ENCODE peak calls at places on chromosomes 3 and 15, in nine cellular contexts. R is psoas muscle; Y is kidney; C is colonic mucosa; E is Panc1; K is mammary epithelial cell; W is CD8-positive, alpha-beta memory T cell; P is effector memory CD4-positive, alpha-beta T cell; J is Peyer's patch. I is an unnamed sample. For H3K4me1 and H3K36me3, the result is how much of the 10 kb centered on the place peaks cover.

GRCh38 chr3:52227766-52228165 is 2.3 kb upstream of the TLR9 start:
- DNase-seq in R (no peak), Y (no peak), C (no peak), E (no peak), K (no peak), W (no peak), P (no peak), J (no peak), I (no peak)

GRCh38 chr3:172256101-172256687 is 192.1 kb downstream of the GHSR start:
- DNase-seq in R (peak), Y (no peak), C (no peak), E (no peak), K (no peak), W (no peak), P (no peak), J (no peak), I (peak)

GRCh38 chr15:62469478-62469873 is 304.4 kb upstream of the C2CD4B start:
- DNase-seq in R (no peak), Y (no peak), C (no peak), E (no peak), K (no peak), W (no peak), P (no peak), J (no peak), I (peak)

GRCh38 chr3:27290760-27291159 is 78.4 kb downstream of the NEK10 start:
- DNase-seq in R (no peak), Y (no peak), C (no peak), E (no peak), K (no peak), W (no peak), P (no peak), J (no peak), I (no peak)

GRCh38 chr3:105414841-105415240 is 48.1 kb downstream of the ALCAM start:
- DNase-seq in R (no peak), Y (no peak), C (no peak), E (no peak), K (no peak), W (no peak), P (no peak), J (no peak), I (no peak)

GRCh38 chr15:69983696-69984265 is 113.9 kb downstream of the TLE3 start:
- DNase-seq in R (no peak), Y (no peak), C (no peak), E (no peak), K (peak), W (no peak), P (no peak), J (no peak), I (no peak)

GRCh38 chr3:133531981-133532380 is 41.5 kb upstream of the CDV3 start:
- DNase-seq in R (no peak), Y (no peak), C (no peak), E (no peak), K (no peak), W (no peak), P (no peak), J (no peak), I (no peak)

GRCh38 chr3:107416138-107416537 is 38.9 kb downstream of the CCDC54 start:
- DNase-seq in R (no peak), Y (no peak), C (no peak), E (no peak), K (peak), W (no peak), P (no peak), J (no peak), I (no peak)

GRCh38 chr3:24185738-24186384 is 240.8 kb downstream of the NR1D2 start:
- DNase-seq in R (peak), Y (no peak), C (peak), E (peak), K (peak), W (no peak), P (no peak), J (no peak), I (no peak)

GRCh38 chr3:194040501-194041273 is 95.3 kb upstream of the HES1 start:
- DNase-seq in R (no peak), Y (no peak), C (no peak), E (no peak), K (no peak), W (no peak), P (no peak), J (no peak), I (no peak)

GRCh38 chr3:13839253-13839652 is 40.6 kb downstream of the WNT7A start:
- DNase-seq in R (no peak), Y (no peak), C (no peak), E (no peak), K (no peak), W (no peak), P (no peak), J (no peak), I (no peak)

GRCh38 chr3:78344918-78345317 is 1305.0 kb downstream of the ROBO2 start:
- DNase-seq in R (no peak), Y (no peak), C (no peak), E (no peak), K (no peak), W (no peak), P (no peak), J (no peak), I (no peak)

GRCh38 chr15:23628612-23629233 is 18.9 kb downstream of the MAGEL2 start:
- DNase-seq in R (no peak), Y (no peak), C (no peak), E (no peak), K (no peak), W (no peak), P (no peak), J (no peak), I (no peak)

GRCh38 chr15:45225506-45226273 is 26.3 kb upstream of the SLC28A2 start:
- DNase-seq in R (no peak), Y (no peak), C (no peak), E (no peak), K (no peak), W (no peak), P (no peak), J (no peak), I (no peak)

GRCh38 chr15:34588046-34588674 is 4.7 kb upstream of the GOLGA8B start:
- DNase-seq in R (peak), Y (no peak), C (peak), E (peak), K (peak), W (peak), P (peak), J (peak), I (peak)

GRCh38 chr15:48899793-48900192 is 21.9 kb downstream of the EID1 start:
- DNase-seq in R (no peak), Y (no peak), C (no peak), E (no peak), K (peak), W (no peak), P (no peak), J (no peak), I (no peak)

GRCh38 chr3:147458995-147459704 is 50.0 kb downstream of the ZIC1 start:
- DNase-seq in R (no peak), Y (no peak), C (no peak), E (no peak), K (no peak), W (no peak), P (no peak), J (no peak), I (no peak)

GRCh38 chr15:70576683-70577082 is 186.7 kb downstream of the UACA start:
- DNase-seq in R (no peak), Y (no peak), C (no peak), E (no peak), K (no peak), W (no peak), P (no peak), J (no peak), I (no peak)

GRCh38 chr15:71686221-71687050 is 123.9 kb upstream of the NR2E3 start:
- DNase-seq in R (no peak), Y (no peak), C (no peak), E (no peak), K (no peak), W (no peak), P (no peak), J (no peak), I (no peak)

GRCh38 chr15:39140060-39140604 is 440.7 kb upstream of the THBS1 start:
- DNase-seq in R (no peak), Y (no peak), C (no peak), E (no peak), K (peak), W (no peak), P (no peak), J (no peak), I (no peak)

GRCh38 chr3:1275495-1275894 is 182.7 kb downstream of the CNTN6 start:
- DNase-seq in R (no peak), Y (no peak), C (peak), E (no peak), K (no peak), W (no peak), P (no peak), J (no peak), I (no peak)

GRCh38 chr3:184320099-184320445 is 5.7 kb downstream of the EIF4G1 start:
- DNase-seq in R (peak), Y (peak), C (peak), E (peak), K (peak), W (no peak), P (no peak), J (peak), I (peak)

GRCh38 chr3:50372349-50372748 is 13.0 kb upstream of the TMEM115 start:
- DNase-seq in R (no peak), Y (no peak), C (peak), E (no peak), K (no peak), W (no peak), P (no peak), J (no peak), I (no peak)

GRCh38 chr15:25684521-25685215 is 178.5 kb downstream of the ATP10A start:
- DNase-seq in R (peak), Y (peak), C (no peak), E (no peak), K (no peak), W (no peak), P (no peak), J (no peak), I (peak)

GRCh38 chr3:139117136-139117675 is 72.5 kb upstream of the PRR23C start:
- DNase-seq in R (no peak), Y (no peak), C (peak), E (no peak), K (peak), W (no peak), P (no peak), J (no peak), I (no peak)

GRCh38 chr15:40040770-40041169 is 1.8 kb upstream of the SRP14 start:
- DNase-seq in R (no peak), Y (no peak), C (no peak), E (no peak), K (no peak), W (no peak), P (no peak), J (no peak), I (peak)

GRCh38 chr3:139689122-139689521 is 11.3 kb upstream of the NMNAT3 start:
- DNase-seq in R (no peak), Y (no peak), C (no peak), E (no peak), K (no peak), W (no peak), P (no peak), J (no peak), I (no peak)

GRCh38 chr3:123582315-123582714 is 2.5 kb downstream of the HACD2 start:
- DNase-seq in R (no peak), Y (no peak), C (peak), E (no peak), K (peak), W (no peak), P (no peak), J (no peak), I (no peak)

GRCh38 chr3:161221881-161222600 is 930 bp downstream of the NMD3 start:
- DNase-seq in R (no peak), Y (peak), C (peak), E (no peak), K (no peak), W (no peak), P (no peak), J (peak), I (no peak)

GRCh38 chr15:86743283-86743903 is 663.7 kb downstream of the AGBL1 start:
- DNase-seq in R (peak), Y (no peak), C (peak), E (peak), K (peak), W (peak), P (peak), J (peak), I (no peak)

GRCh38 chr15:58477228-58477627 is 45.4 kb downstream of the LIPC start:
- DNase-seq in R (no peak), Y (no peak), C (no peak), E (no peak), K (no peak), W (no peak), P (no peak), J (no peak), I (no peak)

GRCh38 chr3:37715358-37715757 is 146.3 kb upstream of the CTDSPL start:
- DNase-seq in R (no peak), Y (no peak), C (no peak), E (no peak), K (no peak), W (no peak), P (no peak), J (no peak), I (no peak)

GRCh38 chr15:78012643-78013077 is 64.9 kb downstream of the TBC1D2B start:
- DNase-seq in R (peak), Y (no peak), C (peak), E (no peak), K (no peak), W (no peak), P (no peak), J (no peak), I (no peak)

GRCh38 chr3:189233225-189233858 is 61.6 kb downstream of the TPRG1 start:
- DNase-seq in R (peak), Y (no peak), C (peak), E (peak), K (peak), W (no peak), P (no peak), J (no peak), I (no peak)

GRCh38 chr15:60408438-60409105 is 10.8 kb upstream of the ANXA2 start:
- DNase-seq in R (no peak), Y (no peak), C (no peak), E (no peak), K (peak), W (no peak), P (no peak), J (no peak), I (no peak)

GRCh38 chr15:60412026-60412425 is 14.2 kb upstream of the ANXA2 start:
- DNase-seq in R (no peak), Y (no peak), C (no peak), E (no peak), K (no peak), W (no peak), P (no peak), J (no peak), I (no peak)

GRCh38 chr15:60407406-60407805 is 9.6 kb upstream of the ANXA2 start:
- DNase-seq in R (no peak), Y (no peak), C (no peak), E (no peak), K (peak), W (no peak), P (no peak), J (no peak), I (no peak)

GRCh38 chr15:60405405-60405804 is 7.6 kb upstream of the ANXA2 start:
- DNase-seq in R (no peak), Y (no peak), C (no peak), E (no peak), K (no peak), W (no peak), P (no peak), J (no peak), I (no peak)

GRCh38 chr15:60406513-60407124 is 8.8 kb upstream of the ANXA2 start:
- DNase-seq in R (no peak), Y (no peak), C (no peak), E (no peak), K (no peak), W (no peak), P (no peak), J (no peak), I (no peak)
- H3K4me1 ChIP-seq in R (under half), Y (under half), C (under half), E (under half), K (under half), W (under half), P (under half), J (under half), I (under half)

DNA sequence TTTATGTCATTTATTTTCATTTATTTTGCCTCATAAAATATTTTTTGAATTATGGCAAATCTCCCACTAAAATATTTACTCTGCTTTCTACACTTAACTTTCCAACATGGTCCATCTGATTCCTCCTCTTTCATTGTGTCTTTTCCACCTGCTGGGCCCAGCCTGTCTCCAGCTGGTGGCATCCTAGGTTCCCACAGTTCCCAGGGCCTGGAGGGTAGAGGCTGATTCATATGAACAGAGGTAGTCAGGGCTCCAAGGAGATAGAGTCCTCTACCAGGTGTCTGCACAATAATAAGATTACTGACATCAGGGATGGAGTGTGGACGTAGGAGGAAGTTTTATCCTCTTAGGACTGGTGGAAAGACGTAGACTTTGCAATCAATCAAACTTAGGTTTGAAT is 14.3 kb downstream of the ZBTB38 start:
- DNase-seq in R (no peak), Y (no peak), C (no peak), E (no peak), K (no peak), W (no peak), P (no peak), J (no peak), I (no peak)
- H3K36me3 ChIP-seq in R (under half), Y (under half), C (under half), E (under half), K (under half), W (under half), P (under half), J (under half), I (under half)

GRCh38 chr15:89122532-89123525 is 34.6 kb downstream of the ABHD2 start:
- DNase-seq in R (no peak), Y (no peak), C (no peak), E (no peak), K (peak), W (no peak), P (no peak), J (no peak), I (no peak)
- H3K4me1 ChIP-seq in R (under half), Y (under half), C (under half), E (under half), K (under half), W (under half), P (under half), J (under half), I (under half)

GRCh38 chr3:170107926-170108325 is 70.1 kb downstream of the GPR160 start:
- DNase-seq in R (no peak), Y (no peak), C (no peak), E (no peak), K (no peak), W (no peak), P (no peak), J (no peak), I (no peak)

GRCh38 chr3:170100937-170101336 is 63.1 kb downstream of the GPR160 start:
- DNase-seq in R (no peak), Y (no peak), C (no peak), E (no peak), K (no peak), W (no peak), P (no peak), J (no peak), I (no peak)

GRCh38 chr3:170098753-170099152 is 61.0 kb downstream of the GPR160 start:
- DNase-seq in R (no peak), Y (no peak), C (no peak), E (no peak), K (peak), W (no peak), P (no peak), J (no peak), I (no peak)

DNA sequence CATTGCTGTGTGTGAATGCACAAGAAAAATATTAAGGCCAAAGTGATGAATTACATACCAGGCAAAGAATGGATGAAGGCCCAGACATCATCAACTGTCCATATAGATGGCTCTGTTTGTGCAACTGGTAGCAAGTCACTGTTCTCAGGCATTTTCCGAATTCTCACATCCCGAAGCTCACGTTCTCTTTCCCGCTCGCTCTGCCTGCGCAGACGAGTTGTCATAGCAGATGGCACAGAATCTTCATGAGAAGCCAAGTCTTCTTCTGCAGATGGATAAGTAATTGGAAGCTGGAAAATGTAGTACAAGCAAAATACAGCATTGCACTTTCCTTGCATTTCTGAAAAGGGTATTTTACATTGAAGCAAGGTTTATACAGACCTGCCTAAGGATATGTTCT is 64.6 kb downstream of the GPR160 start:
- DNase-seq in R (no peak), Y (no peak), C (no peak), E (no peak), K (no peak), W (no peak), P (no peak), J (no peak), I (no peak)
- H3K36me3 ChIP-seq in R (half or more), Y (under half), C (under half), E (half or more), K (under half), W (under half), P (half or more), J (under half), I (under half)

DNA sequence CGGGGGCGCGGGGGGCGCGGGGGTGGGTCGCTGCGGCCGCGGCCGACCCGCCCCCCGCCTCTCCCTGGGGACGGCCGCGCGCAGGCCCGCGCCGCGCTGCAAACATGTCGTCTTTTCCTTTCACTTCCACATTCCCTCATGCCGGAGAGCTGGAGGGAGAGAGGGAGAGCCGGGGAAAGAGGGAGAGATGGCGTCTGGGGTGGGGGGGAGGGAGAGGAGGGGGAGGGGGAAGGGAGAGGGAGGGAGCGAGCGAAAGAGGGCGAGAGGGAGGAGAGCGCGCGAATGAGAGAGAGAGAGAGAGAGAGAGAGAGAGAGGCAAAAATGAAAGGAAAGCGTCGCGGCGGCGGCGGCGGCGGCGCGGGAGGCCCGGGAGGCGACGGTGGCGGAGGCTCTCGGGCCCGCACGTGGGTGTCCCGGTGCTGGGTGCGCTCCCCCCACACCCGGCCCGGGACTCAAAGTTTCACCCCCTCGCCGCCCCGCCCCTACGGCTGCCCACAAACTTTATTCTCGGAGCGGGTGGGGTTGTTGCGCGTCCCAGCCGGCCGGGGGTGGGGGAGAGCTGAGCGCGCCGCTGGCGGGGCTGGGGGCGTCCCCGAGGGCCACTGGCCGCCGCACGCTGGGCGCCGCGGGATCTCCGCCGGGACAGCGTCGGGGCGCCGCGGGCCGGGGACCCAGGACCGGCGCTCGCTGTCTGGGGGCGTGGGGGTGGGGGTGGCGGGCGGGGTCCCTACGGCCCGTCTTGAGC is 731 bp downstream of the ZNF710 start:
- DNase-seq in R (peak), Y (peak), C (peak), E (no peak), K (peak), W (peak), P (peak), J (peak), I (peak)
- H3K4me1 ChIP-seq in R (under half), Y (under half), C (under half), E (half or more), K (half or more), W (under half), P (under half), J (under half), I (under half)

GRCh38 chr3:158660711-158661110 is 11.7 kb downstream of the LXN start:
- DNase-seq in R (no peak), Y (no peak), C (no peak), E (no peak), K (no peak), W (no peak), P (no peak), J (no peak), I (no peak)
- H3K36me3 ChIP-seq in R (half or more), Y (under half), C (under half), E (half or more), K (under half), W (under half), P (half or more), J (under half), I (under half)